ENCODE peak calls at places on chromosome 16, in ten cellular contexts. V is HepG2; D is K562; H is left lung; U is CD8-positive, alpha-beta T cell; G is heart right ventricle; L is heart left ventricle; C is activated B cell treated with CpG ODN at 0.5 μM for 24 hours; W is A549; E is body of pancreas. R is an unnamed sample.
A peak's percentile ranks its signal among the peaks of the same experiment; 100 is the strongest.

GRCh38 chr16:8257561-8257960 is 332.8 kb downstream of the TMEM114 start:
- ATAC-seq in C (no peak), G (no peak), E (no peak), U (no peak), L (no peak), V (no peak), H (no peak), D (no peak), W (no peak), R (no peak)

GRCh38 chr16:914453-914852 is 56.3 kb downstream of the LMF1 start:
- ATAC-seq in D (no peak), E (no peak), G (peak; percentile 27), L (no peak), H (peak; percentile 32), V (no peak), W (peak; percentile 67), U (no peak), C (no peak), R (peak; percentile 27)

GRCh38 chr16:287298-287811 is 4.4 kb downstream of the PDIA2 start:
- ATAC-seq in H (no peak), G (no peak), U (no peak), L (no peak), V (no peak), W (no peak), C (no peak), E (no peak), D (peak; percentile 32), R (no peak)

GRCh38 chr16:20889625-20890275 is 10.4 kb downstream of the DCUN1D3 start:
- ATAC-seq in L (no peak), G (no peak), C (no peak), E (no peak), W (no peak), V (no peak), H (peak; percentile 80), U (no peak), D (no peak), R (no peak)

GRCh38 chr16:4676826-4677225 is 16.5 kb upstream of the NUDT16L1 start:
- ATAC-seq in G (peak; percentile 71), U (peak; percentile 21), E (no peak), H (no peak), W (no peak), C (no peak), D (no peak), V (no peak), L (peak; percentile 28), R (no peak)

GRCh38 chr16:19696312-19696711 is 21.7 kb downstream of the KNOP1 start:
- ATAC-seq in G (peak; percentile 66), H (peak; percentile 63), L (peak; percentile 46), C (no peak), U (peak; percentile 23), W (peak; percentile 11), V (no peak), D (peak; percentile 64), E (peak; percentile 36), R (peak; percentile 58)

GRCh38 chr16:3249020-3249419 is 7.4 kb downstream of the MEFV start:
- ATAC-seq in U (no peak), L (no peak), D (no peak), H (no peak), E (no peak), V (no peak), C (no peak), G (no peak), W (no peak), R (no peak)

GRCh38 chr16:67666032-67666537 is 465 bp downstream of the ENKD1 start:
- ATAC-seq in W (no peak), U (no peak), H (peak; percentile 35), C (no peak), L (peak; percentile 15), E (peak; percentile 6), G (no peak), D (peak; percentile 56), V (peak; percentile 44), R (peak; percentile 6)

GRCh38 chr16:82810077-82810476 is 183.3 kb downstream of the CDH13 start:
- ATAC-seq in W (no peak), U (no peak), C (no peak), E (no peak), G (no peak), L (no peak), D (no peak), H (no peak), V (no peak), R (no peak)

GRCh38 chr16:86387461-86388440 is 122.6 kb upstream of the FOXF1 start:
- ATAC-seq in D (peak; percentile 31), H (peak; percentile 38), C (no peak), L (no peak), V (no peak), U (no peak), G (no peak), W (no peak), E (no peak), R (no peak)

GRCh38 chr16:75244225-75244792 is 7.1 kb downstream of the BCAR1 start:
- ATAC-seq in V (peak; percentile 7), E (no peak), L (no peak), G (no peak), D (no peak), C (no peak), W (peak; percentile 1), U (no peak), H (peak; percentile 5), R (no peak)

GRCh38 chr16:56848955-56849689 is 15.9 kb upstream of the SLC12A3 start:
- ATAC-seq in L (peak; percentile 41), C (no peak), H (peak; percentile 61), E (no peak), G (no peak), D (no peak), W (no peak), V (peak; percentile 39), U (no peak), R (no peak)

GRCh38 chr16:2019500-2019899 is at the start of gene NPW:
- ATAC-seq in U (no peak), V (no peak), H (no peak), C (no peak), G (no peak), E (no peak), D (no peak), W (no peak), L (no peak), R (no peak)

GRCh38 chr16:65524997-65525396 is 403.1 kb upstream of the CDH11 start:
- ATAC-seq in H (peak; percentile 47), E (no peak), L (peak; percentile 93), U (no peak), V (no peak), D (no peak), G (peak; percentile 54), W (no peak), C (no peak), R (no peak)

GRCh38 chr16:64830653-64831052 is 291.2 kb downstream of the CDH11 start:
- ATAC-seq in C (no peak), V (no peak), D (no peak), W (no peak), E (no peak), H (no peak), G (no peak), L (no peak), U (no peak), R (no peak)

GRCh38 chr16:27685802-27686201 is 135.9 kb downstream of the KATNIP start:
- ATAC-seq in D (no peak), G (no peak), E (no peak), C (no peak), U (no peak), L (no peak), W (no peak), H (no peak), V (no peak), R (no peak)

GRCh38 chr16:67529639-67530012 is 997 bp downstream of the RIPOR1 start:
- ATAC-seq in H (peak; percentile 21), L (peak; percentile 15), V (no peak), D (no peak), U (no peak), G (peak; percentile 4), C (peak; percentile 6), W (peak; percentile 14), E (peak; percentile 12), R (peak; percentile 13)

GRCh38 chr16:56869513-56870270 is 4.7 kb downstream of the SLC12A3 start:
- ATAC-seq in E (no peak), C (peak; percentile 49), H (peak; percentile 76), U (peak; percentile 49), L (no peak), D (peak; percentile 91), V (peak; percentile 81), W (peak; percentile 56), G (no peak), R (no peak)

GRCh38 chr16:84571010-84571409 is 46.9 kb downstream of the COTL1 start:
- ATAC-seq in V (no peak), D (no peak), W (no peak), G (no peak), U (no peak), E (no peak), H (no peak), C (no peak), L (no peak), R (no peak)
- TF ChIP-seq CTCF in V (no peak), D (no peak), W (no peak), G (no peak), U (no peak), E (no peak), H (no peak), C (no peak), L (no peak), R (no peak)

DNA sequence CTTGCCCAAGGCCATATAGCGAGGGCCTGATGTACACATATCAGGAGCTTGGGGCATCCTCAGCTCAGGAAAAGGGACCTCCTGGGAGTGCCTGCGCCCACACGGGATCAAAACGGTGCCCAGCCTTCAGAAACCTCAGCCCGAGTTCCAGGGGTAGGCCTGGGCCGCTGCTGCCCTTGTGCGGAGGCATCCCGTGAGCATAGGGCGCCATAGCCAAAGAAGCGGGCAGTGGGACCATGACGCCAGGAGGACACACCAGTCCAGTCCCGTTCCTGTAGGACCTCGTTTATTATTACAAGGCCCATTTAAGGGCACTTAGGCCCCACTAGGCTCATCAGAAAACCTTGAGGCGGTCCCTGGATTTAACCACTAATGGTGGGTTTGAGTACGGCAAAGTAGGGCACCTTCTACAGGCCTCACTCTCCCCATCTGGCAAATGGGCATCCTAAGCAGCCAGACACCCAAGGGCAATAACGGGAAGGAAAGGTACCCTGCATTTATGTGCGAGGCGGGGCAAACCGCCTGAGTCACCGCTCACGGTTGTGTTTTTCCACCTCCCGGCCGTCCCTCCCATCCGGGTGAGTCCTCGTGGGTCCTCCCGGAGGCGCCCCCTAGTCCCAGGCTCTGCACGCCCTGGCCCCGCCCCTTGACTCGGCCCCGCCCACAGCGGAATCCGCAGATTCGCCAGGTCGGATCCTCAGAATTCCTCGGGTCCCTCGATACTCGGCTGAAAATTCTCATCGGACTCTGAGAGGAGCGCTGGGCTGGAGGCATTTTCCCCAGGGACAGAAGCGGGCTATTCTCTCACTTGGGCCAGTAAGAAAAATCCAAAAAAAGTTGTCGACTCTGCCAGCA is 726 bp upstream of the SETD1A start:
- ATAC-seq in W (peak; percentile 65), V (peak; percentile 51), C (peak; percentile 67), G (peak; percentile 86), E (peak; percentile 63), U (peak; percentile 66), H (peak; percentile 81), L (peak; percentile 82), D (peak; percentile 85), R (peak; percentile 73)
- TF ChIP-seq CTCF in W (peak; percentile 25), V (peak; percentile 80), C (no peak), G (peak; percentile 51), E (no peak), U (no peak), H (no peak), L (no peak), D (peak; percentile 34), R (peak; percentile 24)

GRCh38 chr16:87531418-87531817 is 38.6 kb upstream of the ZCCHC14 start:
- ATAC-seq in U (no peak), W (no peak), V (no peak), E (no peak), H (no peak), L (no peak), G (no peak), D (no peak), C (no peak), R (no peak)
- TF ChIP-seq CTCF in U (no peak), W (no peak), V (no peak), E (no peak), H (no peak), L (no peak), G (no peak), D (no peak), C (no peak), R (no peak)

GRCh38 chr16:23678430-23679273 is at the start of gene PLK1:
- ATAC-seq in C (peak; percentile 93), H (peak; percentile 98), U (peak; percentile 98), D (peak; percentile 96), L (peak; percentile 93), E (peak; percentile 75), V (peak; percentile 89), G (peak; percentile 95), W (peak; percentile 94), R (peak; percentile 81)
- TF ChIP-seq CTCF in C (no peak), H (no peak), U (no peak), D (peak; percentile 62), L (no peak), E (peak; percentile 27), V (peak; percentile 57), G (peak; percentile 49), W (peak; percentile 42), R (no peak)